ENCODE peak calls at places on chromosome 17, in seven cellular contexts. One of them, this sample, is unnamed.
A peak's percentile ranks its signal among the peaks of the same experiment; 100 is the strongest.

GRCh38 chr17:8922451-8922850 is 43.1 kb downstream of the PIK3R5 start:
- DNase-seq in trophoblast cell: peak; percentile 25
- DNase-seq in adrenal gland: no peak
- DNase-seq in esophagus squamous epithelium: no peak
- DNase-seq in lung: no peak
- DNase-seq in A549: no peak
- DNase-seq in WERI-Rb-1: no peak
- DNase-seq in this sample: no peak

GRCh38 chr17:18185391-18185790 is 1.8 kb downstream of the ALKBH5 start:
- DNase-seq in trophoblast cell: no peak
- DNase-seq in adrenal gland: no peak
- DNase-seq in esophagus squamous epithelium: no peak
- DNase-seq in lung: no peak
- DNase-seq in A549: no peak
- DNase-seq in WERI-Rb-1: no peak
- DNase-seq in this sample: no peak

GRCh38 chr17:56690441-56691291 is 97.2 kb downstream of the NOG start:
- DNase-seq in trophoblast cell: peak; percentile 83
- DNase-seq in adrenal gland: no peak
- DNase-seq in esophagus squamous epithelium: no peak
- DNase-seq in lung: no peak
- DNase-seq in A549: no peak
- DNase-seq in WERI-Rb-1: no peak
- DNase-seq in this sample: no peak

GRCh38 chr17:21374455-21375161 is 1.5 kb upstream of the KCNJ12 start:
- DNase-seq in trophoblast cell: no peak
- DNase-seq in adrenal gland: no peak
- DNase-seq in esophagus squamous epithelium: no peak
- DNase-seq in lung: no peak
- DNase-seq in A549: peak; percentile 31
- DNase-seq in WERI-Rb-1: no peak
- DNase-seq in this sample: no peak

GRCh38 chr17:7222972-7223292 is 3.2 kb downstream of the ACADVL start:
- DNase-seq in trophoblast cell: no peak
- DNase-seq in adrenal gland: peak; percentile 57
- DNase-seq in esophagus squamous epithelium: no peak
- DNase-seq in lung: no peak
- DNase-seq in A549: no peak
- DNase-seq in WERI-Rb-1: no peak
- DNase-seq in this sample: no peak

GRCh38 chr17:6468051-6468790 is 24.0 kb downstream of the PIMREG start:
- DNase-seq in trophoblast cell: no peak
- DNase-seq in adrenal gland: no peak
- DNase-seq in esophagus squamous epithelium: no peak
- DNase-seq in lung: no peak
- DNase-seq in A549: no peak
- DNase-seq in WERI-Rb-1: no peak
- DNase-seq in this sample: no peak

GRCh38 chr17:44599298-44600175 is 42.3 kb downstream of the FZD2 start:
- DNase-seq in trophoblast cell: no peak
- DNase-seq in adrenal gland: peak; percentile 80
- DNase-seq in esophagus squamous epithelium: peak; percentile 3
- DNase-seq in lung: peak; percentile 69
- DNase-seq in A549: peak; percentile 93
- DNase-seq in WERI-Rb-1: peak; percentile 84
- DNase-seq in this sample: peak; percentile 72

GRCh38 chr17:31535581-31535981 is 144.1 kb downstream of the RAB11FIP4 start:
- DNase-seq in trophoblast cell: no peak
- DNase-seq in adrenal gland: no peak
- DNase-seq in esophagus squamous epithelium: no peak
- DNase-seq in lung: no peak
- DNase-seq in A549: no peak
- DNase-seq in WERI-Rb-1: no peak
- DNase-seq in this sample: no peak

GRCh38 chr17:36818134-36818825 is 119.0 kb upstream of the LHX1 start:
- DNase-seq in trophoblast cell: no peak
- DNase-seq in adrenal gland: no peak
- DNase-seq in esophagus squamous epithelium: no peak
- DNase-seq in lung: no peak
- DNase-seq in A549: no peak
- DNase-seq in WERI-Rb-1: no peak
- DNase-seq in this sample: no peak

GRCh38 chr17:56324676-56325075 is 171.4 kb downstream of the ANKFN1 start:
- DNase-seq in trophoblast cell: no peak
- DNase-seq in adrenal gland: no peak
- DNase-seq in esophagus squamous epithelium: no peak
- DNase-seq in lung: no peak
- DNase-seq in A549: no peak
- DNase-seq in WERI-Rb-1: no peak
- DNase-seq in this sample: no peak

GRCh38 chr17:77137111-77137510 is 3.7 kb upstream of the SEC14L1 start:
- DNase-seq in trophoblast cell: no peak
- DNase-seq in adrenal gland: no peak
- DNase-seq in esophagus squamous epithelium: no peak
- DNase-seq in lung: no peak
- DNase-seq in A549: no peak
- DNase-seq in WERI-Rb-1: no peak
- DNase-seq in this sample: no peak
- H3K27ac ChIP-seq in trophoblast cell: no peak overlapping the region
- H3K27ac ChIP-seq in adrenal gland: no peak overlapping the region
- H3K27ac ChIP-seq in esophagus squamous epithelium: no peak overlapping the region
- H3K27ac ChIP-seq in lung: no peak overlapping the region
- H3K27ac ChIP-seq in A549: no peak overlapping the region
- H3K27ac ChIP-seq in WERI-Rb-1: no peak overlapping the region
- H3K27ac ChIP-seq in this sample: no peak overlapping the region

DNA sequence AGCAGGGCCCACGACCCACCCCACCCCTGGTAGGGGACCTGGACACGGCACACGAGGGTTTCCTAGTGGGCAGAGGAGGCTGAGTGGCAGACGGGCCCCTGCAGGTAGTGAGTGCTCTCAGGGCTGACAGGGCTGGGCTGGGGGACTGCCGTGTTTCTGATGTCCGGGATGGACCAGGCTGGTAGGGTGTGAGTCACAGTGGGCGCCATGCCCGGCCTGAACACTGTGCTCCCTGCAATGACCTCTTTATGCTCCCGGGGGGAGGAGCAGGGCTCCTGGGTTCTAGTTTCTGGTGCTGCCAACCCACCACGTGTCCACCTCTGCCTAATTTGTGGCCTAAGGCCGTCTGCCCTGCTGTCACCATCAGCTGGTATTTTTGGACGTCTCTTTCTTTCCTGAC is 26.3 kb downstream of the ARHGAP23 start:
- DNase-seq in trophoblast cell: peak; percentile 43
- DNase-seq in adrenal gland: peak; percentile 95
- DNase-seq in esophagus squamous epithelium: peak; percentile 29
- DNase-seq in lung: peak; percentile 68
- DNase-seq in A549: peak; percentile 79
- DNase-seq in WERI-Rb-1: no peak
- DNase-seq in this sample: peak; percentile 84
- H3K4me3 ChIP-seq in trophoblast cell: peak overlapping the region; percentile 64
- H3K4me3 ChIP-seq in adrenal gland: no peak overlapping the region
- H3K4me3 ChIP-seq in esophagus squamous epithelium: peak overlapping the region; percentile 59
- H3K4me3 ChIP-seq in lung: peak overlapping the region; percentile 51
- H3K4me3 ChIP-seq in A549: peak overlapping the region; percentile 60
- H3K4me3 ChIP-seq in WERI-Rb-1: no peak overlapping the region
- H3K4me3 ChIP-seq in this sample: peak overlapping the region; percentile 67

GRCh38 chr17:13694934-13695333 is 93.2 kb upstream of the HS3ST3A1 start:
- DNase-seq in trophoblast cell: no peak
- DNase-seq in adrenal gland: no peak
- DNase-seq in esophagus squamous epithelium: no peak
- DNase-seq in lung: no peak
- DNase-seq in A549: no peak
- DNase-seq in WERI-Rb-1: no peak
- DNase-seq in this sample: no peak
- H3K27ac ChIP-seq in trophoblast cell: no peak overlapping the region
- H3K27ac ChIP-seq in adrenal gland: no peak overlapping the region
- H3K27ac ChIP-seq in esophagus squamous epithelium: no peak overlapping the region
- H3K27ac ChIP-seq in lung: no peak overlapping the region
- H3K27ac ChIP-seq in A549: no peak overlapping the region
- H3K27ac ChIP-seq in WERI-Rb-1: no peak overlapping the region
- H3K27ac ChIP-seq in this sample: no peak overlapping the region

GRCh38 chr17:77649717-77650211 is 308.7 kb upstream of the TNRC6C start:
- DNase-seq in trophoblast cell: no peak
- DNase-seq in adrenal gland: no peak
- DNase-seq in esophagus squamous epithelium: no peak
- DNase-seq in lung: no peak
- DNase-seq in A549: peak; percentile 41
- DNase-seq in WERI-Rb-1: peak; percentile 32
- DNase-seq in this sample: no peak
- H3K4me3 ChIP-seq in trophoblast cell: no peak overlapping the region
- H3K4me3 ChIP-seq in adrenal gland: no peak overlapping the region
- H3K4me3 ChIP-seq in esophagus squamous epithelium: no peak overlapping the region
- H3K4me3 ChIP-seq in lung: no peak overlapping the region
- H3K4me3 ChIP-seq in A549: no peak overlapping the region
- H3K4me3 ChIP-seq in WERI-Rb-1: no peak overlapping the region
- H3K4me3 ChIP-seq in this sample: no peak overlapping the region

GRCh38 chr17:879546-879945 is 97.4 kb downstream of the MRM3 start:
- DNase-seq in trophoblast cell: peak; percentile 15
- DNase-seq in adrenal gland: peak; percentile 79
- DNase-seq in esophagus squamous epithelium: no peak
- DNase-seq in lung: peak; percentile 88
- DNase-seq in A549: peak; percentile 85
- DNase-seq in WERI-Rb-1: no peak
- DNase-seq in this sample: peak; percentile 65
- H3K27ac ChIP-seq in trophoblast cell: no peak overlapping the region
- H3K27ac ChIP-seq in adrenal gland: peak overlapping the region; percentile 65
- H3K27ac ChIP-seq in esophagus squamous epithelium: peak overlapping the region; percentile 87
- H3K27ac ChIP-seq in lung: peak overlapping the region; percentile 80
- H3K27ac ChIP-seq in A549: no peak overlapping the region
- H3K27ac ChIP-seq in WERI-Rb-1: no peak overlapping the region
- H3K27ac ChIP-seq in this sample: no peak overlapping the region

DNA sequence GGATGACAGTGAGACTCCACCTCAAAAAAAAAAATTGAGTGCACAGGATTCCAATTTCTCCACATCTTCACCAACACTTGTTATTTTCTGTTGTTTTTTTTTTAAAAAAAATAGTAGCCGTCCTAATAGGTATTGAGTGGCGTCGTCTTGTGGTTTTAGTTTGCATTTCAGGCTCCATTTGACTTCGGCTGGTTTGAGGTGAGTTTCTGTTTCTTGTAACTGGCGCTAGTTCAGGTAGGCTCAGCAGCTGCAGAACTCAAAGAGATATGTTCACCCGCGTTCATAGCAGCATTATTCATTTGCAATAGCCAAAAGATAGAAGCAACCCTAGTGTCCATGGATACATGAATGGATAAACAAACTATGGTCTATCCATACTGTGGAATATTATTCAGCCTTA is 44.7 kb downstream of the TMEM235 start:
- DNase-seq in trophoblast cell: no peak
- DNase-seq in adrenal gland: no peak
- DNase-seq in esophagus squamous epithelium: no peak
- DNase-seq in lung: no peak
- DNase-seq in A549: no peak
- DNase-seq in WERI-Rb-1: no peak
- DNase-seq in this sample: no peak
- H3K4me3 ChIP-seq in trophoblast cell: no peak overlapping the region
- H3K4me3 ChIP-seq in adrenal gland: no peak overlapping the region
- H3K4me3 ChIP-seq in esophagus squamous epithelium: no peak overlapping the region
- H3K4me3 ChIP-seq in lung: no peak overlapping the region
- H3K4me3 ChIP-seq in A549: no peak overlapping the region
- H3K4me3 ChIP-seq in WERI-Rb-1: no peak overlapping the region
- H3K4me3 ChIP-seq in this sample: no peak overlapping the region